ENCODE peak calls at places on chromosomes 7 and 10, in ten cellular contexts. J is AG04450; G is CD4-positive, alpha-beta T cell; B is K562; X is hepatocyte; U is transverse colon; N is left ventricle myocardium inferior; K is HL-60; Q is HCT116; S is thoracic aorta. Z is an unnamed sample.

GRCh38 chr10:8041284-8042031 is 13.0 kb upstream of the GATA3 start:
- DNase-seq in J (no peak), G (no peak), B (no peak), X (no peak), U (no peak), N (no peak), K (no peak), Q (no peak), S (no peak), Z (no peak)

GRCh38 chr7:14905764-14906163 is 3.2 kb upstream of the DGKB start:
- DNase-seq in J (no peak), G (no peak), B (no peak), X (no peak), U (no peak), N (no peak), K (no peak), Q (no peak), S (no peak), Z (no peak)

GRCh38 chr7:131225619-131226101 is 102.0 kb upstream of the MKLN1 start:
- DNase-seq in J (no peak), G (no peak), B (no peak), X (peak; percentile 74), U (peak; percentile 73), N (peak; percentile 25), K (no peak), Q (no peak), S (no peak), Z (peak; percentile 13)

GRCh38 chr7:47451851-47452205 is 130.1 kb downstream of the TNS3 start:
- DNase-seq in J (peak; percentile 20), G (no peak), B (no peak), X (no peak), U (no peak), N (no peak), K (no peak), Q (no peak), S (no peak), Z (no peak)

GRCh38 chr7:143936087-143937009 is 1.3 kb downstream of the OR2F2 start:
- DNase-seq in J (peak; percentile 16), G (no peak), B (no peak), X (peak; percentile 48), U (no peak), N (no peak), K (no peak), Q (no peak), S (no peak), Z (no peak)

GRCh38 chr7:119197872-119198527 is 973.5 kb downstream of the ANKRD7 start:
- DNase-seq in J (no peak), G (no peak), B (no peak), X (peak; percentile 85), U (no peak), N (no peak), K (no peak), Q (peak; percentile 29), S (no peak), Z (peak; percentile 12)

GRCh38 chr10:32790483-32790882 is 167.5 kb downstream of the ITGB1 start:
- DNase-seq in J (no peak), G (no peak), B (no peak), X (no peak), U (no peak), N (no peak), K (no peak), Q (no peak), S (no peak), Z (no peak)

GRCh38 chr7:151813997-151814396 is 62.9 kb downstream of the PRKAG2 start:
- DNase-seq in J (no peak), G (no peak), B (no peak), X (no peak), U (no peak), N (no peak), K (no peak), Q (no peak), S (no peak), Z (no peak)

GRCh38 chr10:29555091-29555745 is 79.6 kb downstream of the SVIL start:
- DNase-seq in J (no peak), G (no peak), B (no peak), X (no peak), U (no peak), N (no peak), K (no peak), Q (no peak), S (no peak), Z (no peak)

GRCh38 chr7:47285860-47286491 is 295.9 kb downstream of the TNS3 start:
- DNase-seq in J (no peak), G (no peak), B (no peak), X (no peak), U (no peak), N (no peak), K (no peak), Q (no peak), S (no peak), Z (no peak)

DNA sequence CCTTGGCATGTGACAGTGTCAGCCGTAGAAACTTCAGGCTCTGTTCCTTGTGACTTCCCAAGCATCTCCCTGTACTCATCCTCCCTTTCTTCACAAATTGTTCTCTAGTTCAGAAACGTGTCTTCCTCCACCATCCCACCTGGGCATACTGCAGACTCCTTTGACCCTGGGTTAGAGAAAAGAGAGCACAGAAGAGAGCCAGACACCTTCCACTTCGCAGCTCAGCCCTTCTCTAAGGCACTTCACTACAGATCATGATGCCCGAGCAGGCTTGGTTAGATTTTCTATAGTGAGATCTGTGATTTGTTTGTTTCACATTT is 70.6 kb downstream of the XPNPEP1 start:
- DNase-seq in J (no peak), G (no peak), B (no peak), X (no peak), U (no peak), N (no peak), K (no peak), Q (no peak), S (no peak), Z (no peak)
- TF ChIP-seq CTCF in J (no peak), G (peak; percentile 42), B (no peak), X (peak; percentile 18), U (no peak), N (peak; percentile 47), K (no peak), Q (no peak), S (no peak), Z (peak; percentile 51)

GRCh38 chr7:70569335-70569819 is 562.6 kb upstream of the GALNT17 start:
- DNase-seq in J (no peak), G (no peak), B (peak; percentile 41), X (no peak), U (no peak), N (no peak), K (no peak), Q (no peak), S (no peak), Z (no peak)
- H3K27ac ChIP-seq in J (no peak overlapping the region), G (no peak overlapping the region), B (peak overlapping the region; percentile 48), X (no peak overlapping the region), U (no peak overlapping the region), N (peak overlapping the region; percentile 55), K (no peak overlapping the region), Q (no peak overlapping the region), S (no peak overlapping the region), Z (no peak overlapping the region)

GRCh38 chr7:27564881-27565482 is 97.7 kb downstream of the HIBADH start:
- DNase-seq in J (no peak), G (no peak), B (no peak), X (no peak), U (no peak), N (no peak), K (no peak), Q (no peak), S (no peak), Z (no peak)

GRCh38 chr7:27555670-27556069 is 107.0 kb downstream of the HIBADH start:
- DNase-seq in J (no peak), G (no peak), B (no peak), X (no peak), U (no peak), N (no peak), K (no peak), Q (no peak), S (no peak), Z (no peak)

GRCh38 chr7:27554826-27555225 is 107.9 kb downstream of the HIBADH start:
- DNase-seq in J (no peak), G (no peak), B (no peak), X (no peak), U (no peak), N (no peak), K (no peak), Q (no peak), S (no peak), Z (no peak)

GRCh38 chr7:27560706-27561235 is 101.9 kb downstream of the HIBADH start:
- DNase-seq in J (peak; percentile 23), G (no peak), B (no peak), X (no peak), U (no peak), N (no peak), K (no peak), Q (no peak), S (no peak), Z (no peak)
- TF ChIP-seq CTCF in J (peak; percentile 34), G (no peak), B (no peak), X (no peak), U (no peak), N (no peak), K (no peak), Q (peak; percentile 21), S (no peak), Z (no peak)

GRCh38 chr7:30563326-30563942 is 31.2 kb upstream of the GARS1 start:
- DNase-seq in J (no peak), G (no peak), B (no peak), X (no peak), U (no peak), N (no peak), K (no peak), Q (no peak), S (no peak), Z (peak; percentile 62)
- H3K27ac ChIP-seq in J (no peak overlapping the region), G (no peak overlapping the region), B (no peak overlapping the region), X (no peak overlapping the region), U (no peak overlapping the region), N (peak overlapping the region; percentile 36), K (no peak overlapping the region), Q (peak overlapping the region; percentile 6), S (no peak overlapping the region), Z (peak overlapping the region; percentile 37)

DNA sequence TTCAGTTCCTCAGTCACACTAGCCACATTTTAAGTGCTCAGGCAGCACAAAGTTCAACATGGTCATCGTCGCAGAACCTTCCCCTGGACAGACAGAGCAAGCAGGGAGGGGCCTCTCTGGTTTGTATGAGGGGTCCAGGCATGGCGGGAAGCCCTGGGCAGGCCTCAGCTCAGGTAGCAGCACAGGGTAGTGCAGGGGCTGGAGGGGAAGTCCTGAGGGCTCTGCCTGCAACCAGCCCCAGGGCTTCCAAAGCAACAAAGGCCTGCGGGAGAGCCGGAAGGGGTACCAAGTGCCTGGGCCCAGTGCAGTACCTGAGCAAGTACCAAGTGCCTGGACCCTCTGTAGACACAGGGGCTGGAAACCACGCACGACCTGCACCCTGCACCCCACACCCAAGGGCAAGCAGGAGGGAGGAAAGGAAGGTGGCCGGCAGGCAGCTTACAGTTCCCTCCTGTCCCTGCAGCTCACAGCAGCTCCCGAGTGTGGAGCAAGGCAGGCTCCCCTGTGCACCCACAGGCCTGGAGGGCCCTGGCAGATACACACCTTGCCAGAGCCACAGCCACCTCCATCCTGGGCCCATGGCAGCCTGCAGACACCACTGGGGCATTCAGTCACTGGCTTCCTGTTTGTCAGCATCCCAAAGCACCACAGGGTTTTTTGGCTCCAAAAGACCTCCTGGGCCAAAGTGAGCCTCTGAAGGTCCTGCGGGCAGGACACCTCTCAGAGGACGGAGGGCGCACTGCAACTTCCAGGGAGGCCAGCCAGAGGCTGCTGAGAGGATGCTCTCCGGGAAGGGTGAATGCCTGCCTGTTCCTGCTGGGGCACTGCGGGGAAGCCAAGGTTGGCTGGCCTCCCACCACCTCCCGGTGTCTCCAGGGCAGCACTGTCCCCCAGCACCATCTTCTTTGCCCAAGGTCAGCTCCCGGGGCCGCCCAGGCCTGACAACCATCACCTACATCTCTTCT is 6.5 kb upstream of the RET start:
- DNase-seq in J (no peak), G (no peak), B (no peak), X (no peak), U (no peak), N (no peak), K (no peak), Q (no peak), S (no peak), Z (no peak)
- TF ChIP-seq CTCF in J (no peak), G (no peak), B (no peak), X (no peak), U (no peak), N (no peak), K (no peak), Q (no peak), S (no peak), Z (no peak)